ENCODE peak calls at places on chromosomes 5 and 9, in eight cellular contexts. L, J, T, H, G, S, P and R are unnamed samples.

GRCh38 chr5:156420665-156421064 is 93.7 kb downstream of the SGCD start:
- DNase-seq in J (no peak), T (no peak), G (no peak), P (no peak), L (no peak), S (no peak), H (no peak), R (no peak)

GRCh38 chr9:82090041-82090440 is 101.5 kb downstream of the SPATA31D1 start:
- DNase-seq in H (no peak), S (no peak), T (no peak), J (no peak), P (no peak), G (no peak), L (no peak), R (no peak)

GRCh38 chr5:163259495-163259894 is 177.9 kb upstream of the CCNG1 start:
- DNase-seq in S (no peak), H (no peak), P (no peak), J (no peak), L (no peak), G (no peak), T (no peak), R (no peak)

GRCh38 chr9:135886147-135886981 is 21.0 kb downstream of the CAMSAP1 start:
- DNase-seq in G (no peak), P (no peak), H (no peak), L (no peak), S (no peak), T (no peak), J (no peak), R (no peak)

GRCh38 chr9:113616716-113617496 is 153.4 kb downstream of the RGS3 start:
- DNase-seq in J (no peak), G (no peak), L (no peak), S (no peak), T (no peak), P (no peak), H (no peak), R (no peak)

GRCh38 chr5:72066658-72067057 is 40.6 kb upstream of the MAP1B start:
- DNase-seq in J (peak), S (peak), G (no peak), L (no peak), T (no peak), P (no peak), H (no peak), R (no peak)

GRCh38 chr5:176796411-176796810 is 13.9 kb upstream of the UNC5A start:
- DNase-seq in L (no peak), T (no peak), G (no peak), P (no peak), J (no peak), S (peak), H (no peak), R (peak)

GRCh38 chr9:113343732-113344231 is 3.7 kb upstream of the WDR31 start:
- DNase-seq in T (no peak), H (peak), P (no peak), S (peak), G (peak), J (peak), L (peak), R (peak)

GRCh38 chr5:138990986-138991645 is 116.0 kb upstream of the LRRTM2 start:
- DNase-seq in G (no peak), S (no peak), T (no peak), P (no peak), J (no peak), H (no peak), L (no peak), R (no peak)

GRCh38 chr5:53482717-53483638 is 2.5 kb downstream of the FST start:
- DNase-seq in P (peak), L (no peak), H (peak), G (no peak), S (peak), J (peak), T (peak), R (peak)

GRCh38 chr5:154761062-154761740 is 6.0 kb downstream of the LARP1 start:
- DNase-seq in H (no peak), P (no peak), T (no peak), J (no peak), G (no peak), L (no peak), S (no peak), R (no peak)

GRCh38 chr9:18149457-18150011 is 324.4 kb upstream of the ADAMTSL1 start:
- DNase-seq in G (no peak), T (no peak), L (no peak), H (no peak), P (no peak), S (no peak), J (no peak), R (no peak)

GRCh38 chr9:14326264-14326826 is 12.4 kb upstream of the NFIB start:
- DNase-seq in H (no peak), S (peak), J (no peak), G (peak), P (no peak), T (no peak), L (peak), R (no peak)

GRCh38 chr5:129118405-129118804 is 23.9 kb downstream of the ISOC1 start:
- DNase-seq in J (no peak), T (no peak), G (no peak), P (no peak), L (no peak), S (peak), H (no peak), R (no peak)

GRCh38 chr9:37619806-37620205 is 27.4 kb upstream of the TOMM5 start:
- DNase-seq in L (no peak), H (no peak), T (no peak), J (no peak), G (no peak), S (no peak), P (no peak), R (no peak)

GRCh38 chr5:158194561-158194961 is 335.6 kb upstream of the CLINT1 start:
- DNase-seq in G (no peak), L (no peak), S (no peak), H (no peak), P (no peak), T (no peak), J (no peak), R (no peak)

GRCh38 chr5:143226872-143227271 is 176.6 kb downstream of the NR3C1 start:
- DNase-seq in H (no peak), G (no peak), P (no peak), S (no peak), J (no peak), T (no peak), L (no peak), R (no peak)

GRCh38 chr9:116342941-116343340 is 189.3 kb downstream of the PAPPA start:
- DNase-seq in L (no peak), G (no peak), S (no peak), J (no peak), P (no peak), H (no peak), T (no peak), R (no peak)

GRCh38 chr5:96070625-96071246 is 109.1 kb upstream of the ELL2 start:
- DNase-seq in J (no peak), L (no peak), P (no peak), S (no peak), H (no peak), G (no peak), T (no peak), R (no peak)

GRCh38 chr9:93209097-93209496 is 25.2 kb downstream of the WNK2 start:
- DNase-seq in G (no peak), S (no peak), L (no peak), H (no peak), T (no peak), P (no peak), J (peak), R (no peak)

GRCh38 chr9:114626415-114627029 is 15.4 kb downstream of the TMEM268 start:
- DNase-seq in P (no peak), T (no peak), S (no peak), H (no peak), L (no peak), G (no peak), J (no peak), R (no peak)

GRCh38 chr9:38414040-38414723 is 10.1 kb downstream of the IGFBPL1 start:
- DNase-seq in J (no peak), H (no peak), G (no peak), S (no peak), T (no peak), P (no peak), L (no peak), R (no peak)

GRCh38 chr9:15349892-15350761 is 43.1 kb upstream of the TTC39B start:
- DNase-seq in L (peak), G (peak), S (peak), H (no peak), P (no peak), T (no peak), J (no peak), R (peak)

GRCh38 chr5:170132642-170133448 is 27.1 kb downstream of the FOXI1 start:
- DNase-seq in P (peak), J (no peak), H (no peak), L (no peak), T (no peak), S (peak), G (no peak), R (no peak)

GRCh38 chr5:84637662-84638375 is 253.1 kb upstream of the EDIL3 start:
- DNase-seq in S (no peak), J (no peak), T (no peak), G (no peak), H (no peak), P (no peak), L (no peak), R (no peak)

GRCh38 chr5:157451806-157452205 is 8.2 kb upstream of the NIPAL4 start:
- DNase-seq in L (no peak), J (no peak), H (no peak), P (no peak), S (no peak), T (no peak), G (no peak), R (no peak)

GRCh38 chr5:71757590-71758543 is 38.8 kb downstream of the CARTPT start:
- DNase-seq in L (peak), G (peak), P (peak), S (peak), H (peak), T (peak), J (peak), R (peak)

GRCh38 chr5:112634166-112634565 is 103.5 kb upstream of the APC start:
- DNase-seq in L (no peak), H (no peak), P (no peak), T (no peak), S (no peak), G (no peak), J (no peak), R (no peak)

GRCh38 chr5:159826351-159827222 is 89.7 kb upstream of the ADRA1B start:
- DNase-seq in T (no peak), H (no peak), L (peak), J (peak), P (no peak), G (no peak), S (peak), R (no peak)

GRCh38 chr9:131477816-131478419 is 24.8 kb upstream of the POMT1 start:
- DNase-seq in S (no peak), H (no peak), T (no peak), P (no peak), L (no peak), G (no peak), J (no peak), R (no peak)

GRCh38 chr9:70159630-70160029 is 99.1 kb upstream of the SMC5 start:
- DNase-seq in S (peak), L (no peak), T (no peak), P (no peak), H (no peak), J (no peak), G (no peak), R (no peak)

GRCh38 chr9:25029724-25030123 is 484.0 kb upstream of the IZUMO3 start:
- DNase-seq in S (no peak), G (no peak), H (no peak), L (no peak), P (no peak), J (no peak), T (no peak), R (no peak)

GRCh38 chr9:87500491-87500890 is 2.8 kb downstream of the DAPK1 start:
- DNase-seq in G (no peak), P (no peak), H (no peak), S (no peak), T (no peak), L (no peak), J (no peak), R (no peak)

GRCh38 chr9:20658677-20659473 is 25.2 kb upstream of the FOCAD start:
- DNase-seq in T (no peak), S (peak), P (no peak), L (peak), J (no peak), H (no peak), G (no peak), R (peak)

GRCh38 chr5:41636605-41637004 is 126.2 kb upstream of the PLCXD3 start:
- DNase-seq in H (no peak), L (no peak), T (peak), P (peak), J (peak), G (no peak), S (peak), R (peak)